ENCODE peak calls at places on chromosomes 3 and 15, in four cellular contexts. One of them, this sample, is unnamed.

GRCh38 chr3:13122101-13123055 is 49.1 kb upstream of the IQSEC1 start:
- ATAC-seq in upper lobe of right lung: peak
- ATAC-seq in PC-3: no peak
- ATAC-seq in activated CD4-positive, alpha-beta T cell treated with anti-CD3 and anti-CD28 coated beads for 36 hours: no peak
- ATAC-seq in this sample: no peak

GRCh38 chr3:42702066-42702951 is at the start of gene HHATL:
- ATAC-seq in upper lobe of right lung: no peak
- ATAC-seq in PC-3: no peak
- ATAC-seq in activated CD4-positive, alpha-beta T cell treated with anti-CD3 and anti-CD28 coated beads for 36 hours: no peak
- ATAC-seq in this sample: no peak

GRCh38 chr3:30426319-30426993 is 179.9 kb upstream of the TGFBR2 start:
- ATAC-seq in PC-3: no peak
- ATAC-seq in activated CD4-positive, alpha-beta T cell treated with anti-CD3 and anti-CD28 coated beads for 36 hours: no peak
- ATAC-seq in upper lobe of right lung: peak
- ATAC-seq in this sample: no peak

GRCh38 chr15:52912172-52912571 is 122.0 kb upstream of the ONECUT1 start:
- ATAC-seq in activated CD4-positive, alpha-beta T cell treated with anti-CD3 and anti-CD28 coated beads for 36 hours: no peak
- ATAC-seq in PC-3: no peak
- ATAC-seq in upper lobe of right lung: no peak
- ATAC-seq in this sample: peak

GRCh38 chr3:39961404-39961693 is 151.9 kb downstream of the MYRIP start:
- ATAC-seq in activated CD4-positive, alpha-beta T cell treated with anti-CD3 and anti-CD28 coated beads for 36 hours: no peak
- ATAC-seq in upper lobe of right lung: no peak
- ATAC-seq in PC-3: no peak
- ATAC-seq in this sample: no peak

GRCh38 chr15:90230071-90230494 is 3.7 kb downstream of the CIB1 start:
- ATAC-seq in activated CD4-positive, alpha-beta T cell treated with anti-CD3 and anti-CD28 coated beads for 36 hours: no peak
- ATAC-seq in PC-3: no peak
- ATAC-seq in upper lobe of right lung: no peak
- ATAC-seq in this sample: no peak

GRCh38 chr3:176075491-176075890 is 1121.8 kb downstream of the TBL1XR1 start:
- ATAC-seq in PC-3: no peak
- ATAC-seq in upper lobe of right lung: no peak
- ATAC-seq in activated CD4-positive, alpha-beta T cell treated with anti-CD3 and anti-CD28 coated beads for 36 hours: no peak
- ATAC-seq in this sample: no peak

GRCh38 chr3:49387721-49388120 is 24.1 kb downstream of the RHOA start:
- ATAC-seq in activated CD4-positive, alpha-beta T cell treated with anti-CD3 and anti-CD28 coated beads for 36 hours: peak
- ATAC-seq in upper lobe of right lung: no peak
- ATAC-seq in PC-3: peak
- ATAC-seq in this sample: peak

GRCh38 chr3:169323580-169324453 is 339.7 kb downstream of the MECOM start:
- ATAC-seq in activated CD4-positive, alpha-beta T cell treated with anti-CD3 and anti-CD28 coated beads for 36 hours: no peak
- ATAC-seq in upper lobe of right lung: peak
- ATAC-seq in PC-3: no peak
- ATAC-seq in this sample: peak

GRCh38 chr3:98699132-98699531 is 64.0 kb upstream of the ST3GAL6 start:
- ATAC-seq in PC-3: peak
- ATAC-seq in activated CD4-positive, alpha-beta T cell treated with anti-CD3 and anti-CD28 coated beads for 36 hours: no peak
- ATAC-seq in upper lobe of right lung: no peak
- ATAC-seq in this sample: peak

GRCh38 chr3:54564374-54564925 is 363.4 kb downstream of the LRTM1 start:
- ATAC-seq in activated CD4-positive, alpha-beta T cell treated with anti-CD3 and anti-CD28 coated beads for 36 hours: no peak
- ATAC-seq in PC-3: no peak
- ATAC-seq in upper lobe of right lung: no peak
- ATAC-seq in this sample: peak

GRCh38 chr3:73327052-73327451 is 265.6 kb downstream of the EBLN2 start:
- ATAC-seq in activated CD4-positive, alpha-beta T cell treated with anti-CD3 and anti-CD28 coated beads for 36 hours: no peak
- ATAC-seq in PC-3: no peak
- ATAC-seq in upper lobe of right lung: no peak
- ATAC-seq in this sample: no peak

GRCh38 chr3:52890735-52891134 is 6.6 kb downstream of the STIMATE start:
- ATAC-seq in upper lobe of right lung: no peak
- ATAC-seq in activated CD4-positive, alpha-beta T cell treated with anti-CD3 and anti-CD28 coated beads for 36 hours: peak
- ATAC-seq in PC-3: peak
- ATAC-seq in this sample: peak

GRCh38 chr15:48089664-48090063 is 31.1 kb upstream of the SLC24A5 start:
- ATAC-seq in upper lobe of right lung: no peak
- ATAC-seq in PC-3: no peak
- ATAC-seq in activated CD4-positive, alpha-beta T cell treated with anti-CD3 and anti-CD28 coated beads for 36 hours: no peak
- ATAC-seq in this sample: no peak

GRCh38 chr3:76181213-76181612 is 395.9 kb upstream of the ZNF717 start:
- ATAC-seq in activated CD4-positive, alpha-beta T cell treated with anti-CD3 and anti-CD28 coated beads for 36 hours: no peak
- ATAC-seq in upper lobe of right lung: no peak
- ATAC-seq in PC-3: no peak
- ATAC-seq in this sample: no peak

GRCh38 chr3:105388199-105388598 is 21.5 kb downstream of the ALCAM start:
- ATAC-seq in activated CD4-positive, alpha-beta T cell treated with anti-CD3 and anti-CD28 coated beads for 36 hours: no peak
- ATAC-seq in upper lobe of right lung: no peak
- ATAC-seq in PC-3: no peak
- ATAC-seq in this sample: no peak

GRCh38 chr3:53996153-53996861 is 104.6 kb upstream of the SELENOK start:
- ATAC-seq in activated CD4-positive, alpha-beta T cell treated with anti-CD3 and anti-CD28 coated beads for 36 hours: no peak
- ATAC-seq in PC-3: peak
- ATAC-seq in upper lobe of right lung: peak
- ATAC-seq in this sample: peak

GRCh38 chr3:27380433-27381357 is 11.5 kb upstream of the NEK10 start:
- ATAC-seq in PC-3: no peak
- ATAC-seq in activated CD4-positive, alpha-beta T cell treated with anti-CD3 and anti-CD28 coated beads for 36 hours: no peak
- ATAC-seq in upper lobe of right lung: no peak
- ATAC-seq in this sample: no peak

GRCh38 chr3:172107403-172107802 is 68.0 kb downstream of the FNDC3B start:
- ATAC-seq in activated CD4-positive, alpha-beta T cell treated with anti-CD3 and anti-CD28 coated beads for 36 hours: peak
- ATAC-seq in PC-3: no peak
- ATAC-seq in upper lobe of right lung: peak
- ATAC-seq in this sample: no peak

GRCh38 chr15:70679919-70680231 is 83.5 kb downstream of the UACA start:
- ATAC-seq in PC-3: no peak
- ATAC-seq in upper lobe of right lung: no peak
- ATAC-seq in activated CD4-positive, alpha-beta T cell treated with anti-CD3 and anti-CD28 coated beads for 36 hours: no peak
- ATAC-seq in this sample: no peak

GRCh38 chr3:138284957-138285477 is 44.6 kb downstream of the NME9 start:
- ATAC-seq in PC-3: peak
- ATAC-seq in activated CD4-positive, alpha-beta T cell treated with anti-CD3 and anti-CD28 coated beads for 36 hours: no peak
- ATAC-seq in upper lobe of right lung: no peak
- ATAC-seq in this sample: no peak

GRCh38 chr15:36938764-36939163 is 161.6 kb downstream of the MEIS2 start:
- ATAC-seq in activated CD4-positive, alpha-beta T cell treated with anti-CD3 and anti-CD28 coated beads for 36 hours: no peak
- ATAC-seq in upper lobe of right lung: no peak
- ATAC-seq in PC-3: no peak
- ATAC-seq in this sample: no peak

GRCh38 chr3:59606638-59607262 is 556.9 kb upstream of the CFAP20DC start:
- ATAC-seq in upper lobe of right lung: peak
- ATAC-seq in activated CD4-positive, alpha-beta T cell treated with anti-CD3 and anti-CD28 coated beads for 36 hours: no peak
- ATAC-seq in PC-3: no peak
- ATAC-seq in this sample: no peak

GRCh38 chr15:83992356-83993031 is 243.1 kb upstream of the GOLGA6L4 start:
- ATAC-seq in PC-3: no peak
- ATAC-seq in upper lobe of right lung: no peak
- ATAC-seq in activated CD4-positive, alpha-beta T cell treated with anti-CD3 and anti-CD28 coated beads for 36 hours: no peak
- ATAC-seq in this sample: no peak

GRCh38 chr3:79086514-79086913 is 681.3 kb downstream of the ROBO1 start:
- ATAC-seq in activated CD4-positive, alpha-beta T cell treated with anti-CD3 and anti-CD28 coated beads for 36 hours: no peak
- ATAC-seq in PC-3: peak
- ATAC-seq in upper lobe of right lung: peak
- ATAC-seq in this sample: peak

GRCh38 chr3:138127636-138128365 is 4.4 kb downstream of the A4GNT start:
- ATAC-seq in activated CD4-positive, alpha-beta T cell treated with anti-CD3 and anti-CD28 coated beads for 36 hours: no peak
- ATAC-seq in PC-3: no peak
- ATAC-seq in upper lobe of right lung: no peak
- ATAC-seq in this sample: no peak

GRCh38 chr3:124602986-124603627 is 127.1 kb upstream of the UMPS start:
- ATAC-seq in activated CD4-positive, alpha-beta T cell treated with anti-CD3 and anti-CD28 coated beads for 36 hours: no peak
- ATAC-seq in PC-3: no peak
- ATAC-seq in upper lobe of right lung: no peak
- ATAC-seq in this sample: no peak

GRCh38 chr15:73078291-73078690 is 26.0 kb downstream of the NEO1 start:
- ATAC-seq in upper lobe of right lung: no peak
- ATAC-seq in PC-3: no peak
- ATAC-seq in activated CD4-positive, alpha-beta T cell treated with anti-CD3 and anti-CD28 coated beads for 36 hours: no peak
- ATAC-seq in this sample: no peak

GRCh38 chr3:67386446-67386845 is 268.0 kb downstream of the SUCLG2 start:
- ATAC-seq in activated CD4-positive, alpha-beta T cell treated with anti-CD3 and anti-CD28 coated beads for 36 hours: peak
- ATAC-seq in PC-3: no peak
- ATAC-seq in upper lobe of right lung: no peak
- ATAC-seq in this sample: no peak

GRCh38 chr15:37087050-37087691 is 13.2 kb downstream of the MEIS2 start:
- ATAC-seq in PC-3: no peak
- ATAC-seq in upper lobe of right lung: no peak
- ATAC-seq in activated CD4-positive, alpha-beta T cell treated with anti-CD3 and anti-CD28 coated beads for 36 hours: no peak
- ATAC-seq in this sample: peak

This sample was measured in esophagus mucosa.